ENCODE peak calls at places on chromosomes 12 and 14, in four cellular contexts. One of them, this sample, is unnamed. For H3K4me1 and H3K36me3, the result is how much of the 10 kb centered on the place peaks cover.

GRCh38 chr12:490260-490659 is 30.5 kb downstream of the B4GALNT3 start:
- DNase-seq in pancreas: no peak
- DNase-seq in DND-41: no peak
- DNase-seq in kidney: no peak
- DNase-seq in this sample: no peak

GRCh38 chr12:31510034-31510433 is 80.9 kb downstream of the DENND5B start:
- DNase-seq in pancreas: no peak
- DNase-seq in DND-41: no peak
- DNase-seq in kidney: no peak
- DNase-seq in this sample: no peak

GRCh38 chr12:59304077-59304721 is 291.6 kb upstream of the SLC16A7 start:
- DNase-seq in pancreas: no peak
- DNase-seq in DND-41: no peak
- DNase-seq in kidney: no peak
- DNase-seq in this sample: no peak

GRCh38 chr12:49903351-49903699 is 375 bp downstream of the FAIM2 start:
- DNase-seq in pancreas: no peak
- DNase-seq in DND-41: no peak
- DNase-seq in kidney: peak
- DNase-seq in this sample: peak

GRCh38 chr14:86143248-86143647 is 613.3 kb downstream of the FLRT2 start:
- DNase-seq in pancreas: no peak
- DNase-seq in DND-41: peak
- DNase-seq in kidney: no peak
- DNase-seq in this sample: no peak

GRCh38 chr14:99073401-99073800 is 198.6 kb downstream of the BCL11B start:
- DNase-seq in pancreas: no peak
- DNase-seq in DND-41: no peak
- DNase-seq in kidney: peak
- DNase-seq in this sample: no peak

GRCh38 chr14:104749958-104750529 is 2.9 kb upstream of the SIVA1 start:
- DNase-seq in pancreas: no peak
- DNase-seq in DND-41: no peak
- DNase-seq in kidney: peak
- DNase-seq in this sample: peak

GRCh38 chr12:29566441-29566840 is 69.0 kb upstream of the OVCH1 start:
- DNase-seq in pancreas: no peak
- DNase-seq in DND-41: no peak
- DNase-seq in kidney: no peak
- DNase-seq in this sample: no peak

GRCh38 chr12:32533971-32534590 is 134.7 kb downstream of the FGD4 start:
- DNase-seq in pancreas: peak
- DNase-seq in DND-41: no peak
- DNase-seq in kidney: no peak
- DNase-seq in this sample: peak

GRCh38 chr14:66009104-66009503 is 477.1 kb upstream of the CCDC196 start:
- DNase-seq in pancreas: no peak
- DNase-seq in DND-41: no peak
- DNase-seq in kidney: no peak
- DNase-seq in this sample: no peak

GRCh38 chr14:54606631-54607133 is 39.8 kb downstream of the SAMD4A start:
- DNase-seq in pancreas: no peak
- DNase-seq in DND-41: no peak
- DNase-seq in kidney: no peak
- DNase-seq in this sample: peak
- H3K4me3 ChIP-seq in pancreas: no peak
- H3K4me3 ChIP-seq in DND-41: no peak
- H3K4me3 ChIP-seq in kidney: no peak
- H3K4me3 ChIP-seq in this sample: no peak

GRCh38 chr14:94132285-94132887 is 3.0 kb upstream of the IFI27L2 start:
- DNase-seq in pancreas: no peak
- DNase-seq in DND-41: peak
- DNase-seq in kidney: no peak
- DNase-seq in this sample: no peak
- H3K4me1 ChIP-seq in pancreas: under half
- H3K4me1 ChIP-seq in DND-41: under half
- H3K4me1 ChIP-seq in kidney: under half
- H3K4me1 ChIP-seq in this sample: under half

GRCh38 chr14:88590173-88590572 is 27.3 kb downstream of the ZC3H14 start:
- DNase-seq in pancreas: no peak
- DNase-seq in DND-41: no peak
- DNase-seq in kidney: no peak
- DNase-seq in this sample: no peak

GRCh38 chr14:88588081-88588480 is 25.2 kb downstream of the ZC3H14 start:
- DNase-seq in pancreas: no peak
- DNase-seq in DND-41: no peak
- DNase-seq in kidney: no peak
- DNase-seq in this sample: no peak

DNA sequence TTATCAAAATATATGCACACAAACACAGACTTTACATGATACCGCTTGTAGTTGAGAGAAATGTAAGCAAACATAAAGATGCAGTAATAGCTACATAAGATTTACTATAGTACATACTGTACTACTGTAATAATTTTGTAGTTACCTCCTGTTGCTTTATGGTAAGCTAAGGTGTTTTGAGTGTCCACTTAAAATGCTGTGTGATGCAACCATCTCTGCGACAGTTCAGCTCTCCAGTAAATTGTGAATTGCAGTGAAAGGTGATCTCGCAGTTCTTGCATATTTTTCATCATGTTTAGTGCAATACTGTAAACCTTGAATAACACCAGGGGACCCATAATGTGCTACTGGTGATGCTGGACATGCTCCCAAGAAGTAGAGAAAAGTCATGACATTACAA is 21.6 kb downstream of the ZC3H14 start:
- DNase-seq in pancreas: no peak
- DNase-seq in DND-41: no peak
- DNase-seq in kidney: no peak
- DNase-seq in this sample: no peak
- H3K36me3 ChIP-seq in pancreas: under half
- H3K36me3 ChIP-seq in DND-41: half or more
- H3K36me3 ChIP-seq in kidney: under half
- H3K36me3 ChIP-seq in this sample: under half

GRCh38 chr12:75366629-75367028 is 24.3 kb upstream of the GLIPR1L2 start:
- DNase-seq in pancreas: no peak
- DNase-seq in DND-41: no peak
- DNase-seq in kidney: no peak
- DNase-seq in this sample: no peak
- H3K4me3 ChIP-seq in pancreas: no peak
- H3K4me3 ChIP-seq in DND-41: no peak
- H3K4me3 ChIP-seq in kidney: no peak
- H3K4me3 ChIP-seq in this sample: no peak

GRCh38 chr14:53460544-53460943 is 307.4 kb upstream of the DDHD1 start:
- DNase-seq in pancreas: no peak
- DNase-seq in DND-41: no peak
- DNase-seq in kidney: no peak
- DNase-seq in this sample: no peak
- H3K4me1 ChIP-seq in pancreas: under half
- H3K4me1 ChIP-seq in DND-41: under half
- H3K4me1 ChIP-seq in kidney: under half
- H3K4me1 ChIP-seq in this sample: under half

DNA sequence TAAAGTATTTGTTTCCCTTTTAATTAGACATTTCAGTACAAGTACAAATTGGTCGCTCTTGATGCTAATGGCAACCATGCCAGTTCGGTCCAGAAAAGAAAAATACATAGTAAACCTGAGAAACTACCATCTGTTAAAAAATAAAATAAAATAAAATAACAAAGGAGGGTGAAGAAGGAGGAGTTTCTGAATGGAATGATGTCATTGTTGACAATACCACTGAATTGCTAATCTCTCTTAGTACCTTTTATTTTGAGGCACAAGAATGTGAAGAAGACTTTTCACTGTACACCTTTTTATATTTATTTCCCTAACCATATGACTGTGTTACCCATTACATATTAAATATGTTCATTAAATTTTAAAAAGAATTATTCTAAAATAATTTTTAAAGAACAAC is 19.5 kb downstream of the SPX start:
- DNase-seq in pancreas: no peak
- DNase-seq in DND-41: no peak
- DNase-seq in kidney: no peak
- DNase-seq in this sample: no peak
- H3K36me3 ChIP-seq in pancreas: under half
- H3K36me3 ChIP-seq in DND-41: under half
- H3K36me3 ChIP-seq in kidney: under half
- H3K36me3 ChIP-seq in this sample: under half

GRCh38 chr12:26630546-26631027 is 202.4 kb downstream of the ITPR2 start:
- DNase-seq in pancreas: no peak
- DNase-seq in DND-41: no peak
- DNase-seq in kidney: peak
- DNase-seq in this sample: no peak
- H3K4me3 ChIP-seq in pancreas: no peak
- H3K4me3 ChIP-seq in DND-41: no peak
- H3K4me3 ChIP-seq in kidney: peak
- H3K4me3 ChIP-seq in this sample: no peak